ENCODE peak calls at places on chromosomes 12 and 14, in six cellular contexts. U, Z, W, C, I and R are unnamed samples. For H3K36me3 and H3K4me1, the result is how much of the 10 kb centered on the place peaks cover.

GRCh38 chr14:56342419-56342901 is 224.2 kb downstream of the PELI2 start:
- DNase-seq in U (no peak), C (peak), Z (no peak), I (no peak), W (no peak), R (no peak)

GRCh38 chr14:51774209-51774608 is 86.2 kb upstream of the GNG2 start:
- DNase-seq in I (no peak), W (no peak), Z (no peak), C (no peak), U (no peak), R (no peak)

GRCh38 chr14:103899833-103900232 is 28.4 kb upstream of the TDRD9 start:
- DNase-seq in W (no peak), C (no peak), I (no peak), U (no peak), Z (no peak), R (no peak)

GRCh38 chr14:76644875-76645518 is 116.3 kb upstream of the VASH1 start:
- DNase-seq in W (peak), I (no peak), Z (no peak), U (no peak), C (peak), R (peak)

GRCh38 chr14:100891051-100891450 is 12.5 kb downstream of the RTL1 start:
- DNase-seq in W (no peak), C (no peak), I (no peak), U (no peak), Z (peak), R (no peak)

GRCh38 chr12:51349026-51349425 is 2.5 kb upstream of the CELA1 start:
- DNase-seq in C (no peak), U (no peak), W (no peak), Z (no peak), I (no peak), R (no peak)

GRCh38 chr12:6197996-6198395 is 2.2 kb upstream of the CD9 start:
- DNase-seq in C (no peak), I (no peak), U (no peak), W (no peak), Z (no peak), R (no peak)

GRCh38 chr12:105315130-105315529 is 15.4 kb upstream of the C12orf75 start:
- DNase-seq in W (no peak), C (no peak), I (no peak), Z (no peak), U (no peak), R (no peak)

GRCh38 chr14:68297871-68298468 is 478.4 kb downstream of the RAD51B start:
- DNase-seq in I (no peak), U (no peak), Z (no peak), W (no peak), C (peak), R (peak)

GRCh38 chr12:99029502-99030271 is 384.6 kb downstream of the APAF1 start:
- DNase-seq in W (no peak), U (no peak), C (no peak), I (no peak), Z (no peak), R (no peak)

GRCh38 chr12:6914246-6914947 is at the start of gene ENO2:
- DNase-seq in U (peak), W (peak), C (peak), Z (peak), I (peak), R (peak)

GRCh38 chr14:104893435-104894207 is 28.6 kb downstream of the CEP170B start:
- DNase-seq in U (peak), C (no peak), Z (peak), I (no peak), W (no peak), R (no peak)

GRCh38 chr12:50240792-50241114 is 42.6 kb downstream of the LIMA1 start:
- DNase-seq in Z (no peak), C (no peak), I (no peak), W (no peak), U (no peak), R (no peak)

GRCh38 chr12:57811028-57811755 is 7.3 kb downstream of the AVIL start:
- DNase-seq in C (no peak), I (no peak), Z (no peak), U (no peak), W (no peak), R (no peak)

GRCh38 chr12:49043856-49044258 is 16.7 kb downstream of the KMT2D start:
- DNase-seq in Z (peak), U (peak), I (no peak), C (peak), W (peak), R (peak)

GRCh38 chr12:47033081-47033480 is 46.3 kb upstream of the PCED1B start:
- DNase-seq in Z (no peak), W (peak), C (peak), U (peak), I (peak), R (no peak)

DNA sequence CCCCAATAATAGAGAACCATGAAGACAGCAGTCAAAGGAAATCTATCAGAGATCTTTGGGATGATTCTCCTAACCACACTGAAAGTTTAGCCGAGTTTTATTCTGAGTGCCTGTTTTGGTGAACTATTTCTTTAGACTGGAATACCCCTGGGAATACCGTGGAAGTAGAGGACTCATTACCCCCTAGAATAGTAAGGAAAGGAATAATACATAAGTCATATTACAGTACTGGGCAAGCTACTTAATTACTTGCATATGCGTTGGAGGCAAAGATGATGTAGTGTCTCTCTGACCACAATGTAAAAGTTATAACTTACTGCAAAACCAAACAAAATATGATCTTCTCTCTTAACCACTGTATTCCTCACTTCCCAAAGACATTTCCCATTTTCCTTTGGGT is 25.5 kb downstream of the ZC2HC1C start:
- DNase-seq in U (no peak), W (no peak), Z (no peak), I (no peak), C (no peak), R (no peak)
- H3K36me3 ChIP-seq in U (under half), W (half or more), Z (under half), I (half or more), C (under half), R (under half)

DNA sequence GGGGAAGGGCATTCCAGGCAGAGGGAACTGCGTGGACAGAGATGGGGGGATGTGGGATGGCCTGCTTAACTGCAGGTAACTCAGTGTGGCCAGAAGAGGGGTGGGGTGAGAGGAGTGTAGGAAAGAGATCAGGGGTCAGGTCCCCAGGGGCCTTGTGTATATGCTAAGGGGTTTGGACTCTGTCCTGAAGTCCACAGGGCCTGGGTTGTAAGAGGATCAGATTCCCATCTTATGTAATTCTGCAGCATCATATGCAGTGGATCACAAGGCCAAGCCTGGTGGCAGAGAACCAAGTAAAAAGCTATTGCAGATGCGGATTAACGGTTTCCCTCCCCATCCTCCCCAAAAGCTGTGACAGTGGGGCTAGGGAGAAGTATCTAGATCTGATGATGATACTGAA is 8.7 kb downstream of the TCTN1 start:
- DNase-seq in C (peak), W (no peak), U (no peak), Z (no peak), I (no peak), R (no peak)
- H3K4me1 ChIP-seq in C (under half), W (under half), U (under half), Z (under half), I (under half), R (under half)

DNA sequence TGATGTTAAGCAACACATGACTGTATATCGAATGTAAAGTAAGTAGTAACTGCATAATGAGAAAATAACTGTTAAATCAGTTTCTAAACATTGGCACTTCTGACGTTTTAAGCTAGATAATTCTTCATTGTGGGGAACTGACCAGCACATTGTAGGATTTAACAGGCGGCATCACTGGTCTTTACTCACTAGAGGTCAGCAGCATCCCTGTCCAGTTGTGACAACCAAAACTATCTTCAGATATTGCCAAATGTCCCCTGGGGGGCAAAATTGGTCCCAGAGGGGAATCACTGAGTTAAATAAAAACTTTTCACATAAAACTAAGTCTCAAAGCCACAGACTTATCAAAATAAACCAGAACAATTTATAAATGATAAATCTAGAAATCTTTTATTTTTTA is 65.3 kb downstream of the BLTP3B start:
- DNase-seq in C (peak), Z (no peak), I (no peak), U (no peak), W (no peak), R (peak)
- TF ChIP-seq CTCF in C (peak), Z (no peak), I (no peak), U (peak), W (peak), R (no peak)

GRCh38 chr12:124998705-124999104 is 5.3 kb downstream of the BRI3BP start:
- DNase-seq in C (no peak), W (no peak), U (no peak), I (no peak), Z (no peak), R (no peak)
- H3K36me3 ChIP-seq in C (under half), W (under half), U (under half), I (under half), Z (under half), R (under half)